ENCODE peak calls at places on chromosomes 7 and 10, in four cellular contexts. V is GM12878, I is H1, X is K562. S is an unnamed sample.

GRCh38 chr10:86256690-86257315 is 109.8 kb downstream of the GRID1 start:
- DNase-seq in V (no peak), X (no peak), I (peak; percentile 22), S (no peak)

GRCh38 chr7:142749218-142749993 is at the start of gene PRSS1:
- DNase-seq in X (no peak), V (no peak), I (peak; percentile 38), S (no peak)

GRCh38 chr7:7970620-7971307 is 2.2 kb downstream of the GLCCI1 start:
- DNase-seq in I (no peak), X (peak; percentile 45), V (no peak), S (no peak)

GRCh38 chr7:47946581-47947354 is 1.5 kb downstream of the PKD1L1 start:
- DNase-seq in I (no peak), X (no peak), V (no peak), S (no peak)

GRCh38 chr10:75431180-75432111 is at the start of gene LRMDA:
- DNase-seq in X (no peak), I (peak; percentile 61), V (no peak), S (no peak)

GRCh38 chr10:6208781-6209235 is 6.1 kb downstream of the PFKFB3 start:
- DNase-seq in I (no peak), X (no peak), V (no peak), S (no peak)

GRCh38 chr7:20778063-20778721 is 8.5 kb downstream of the SP8 start:
- DNase-seq in X (peak; percentile 36), V (no peak), I (peak; percentile 91), S (no peak)

GRCh38 chr10:84008878-84009277 is 130.4 kb upstream of the GHITM start:
- DNase-seq in V (no peak), I (peak; percentile 84), X (peak; percentile 72), S (peak; percentile 21)

GRCh38 chr10:118584181-118584954 is 11.1 kb downstream of the PRLHR start:
- DNase-seq in I (no peak), X (no peak), V (no peak), S (no peak)

GRCh38 chr7:2266911-2267310 is 24.9 kb downstream of the NUDT1 start:
- DNase-seq in X (no peak), I (no peak), V (no peak), S (no peak)

GRCh38 chr7:105210721-105211205 is 178.0 kb downstream of the SRPK2 start:
- DNase-seq in I (no peak), X (no peak), V (peak; percentile 66), S (no peak)

GRCh38 chr7:102107474-102108104 is 179.1 kb upstream of the SH2B2 start:
- DNase-seq in I (peak; percentile 41), V (no peak), X (no peak), S (no peak)

GRCh38 chr10:114605155-114605797 is 52.8 kb downstream of the ABLIM1 start:
- DNase-seq in I (no peak), X (no peak), V (no peak), S (no peak)

GRCh38 chr7:14381936-14382335 is 392.5 kb upstream of the ETV1 start:
- DNase-seq in X (no peak), I (no peak), V (no peak), S (no peak)

GRCh38 chr10:113957013-113957412 is 86.7 kb upstream of the ADRB1 start:
- DNase-seq in I (no peak), X (no peak), V (no peak), S (no peak)

GRCh38 chr10:119769886-119770285 is 44.0 kb downstream of the INPP5F start:
- DNase-seq in I (no peak), V (no peak), X (peak; percentile 20), S (no peak)

GRCh38 chr7:92830532-92831110 is 5.8 kb downstream of the CDK6 start:
- DNase-seq in I (no peak), V (no peak), X (no peak), S (no peak)

GRCh38 chr7:44065431-44066110 is at the start of gene PGAM2:
- DNase-seq in V (no peak), X (no peak), I (peak; percentile 65), S (no peak)

GRCh38 chr7:30135551-30136271 is 925 bp downstream of the MTURN start:
- DNase-seq in V (no peak), X (no peak), I (peak; percentile 72), S (no peak)

GRCh38 chr10:6678211-6678803 is 98.2 kb upstream of the PRKCQ start:
- DNase-seq in V (no peak), I (peak; percentile 80), X (peak; percentile 68), S (peak; percentile 47)

GRCh38 chr10:77045046-77045445 is 592.6 kb downstream of the KCNMA1 start:
- DNase-seq in X (no peak), V (no peak), I (no peak), S (no peak)

GRCh38 chr10:33381897-33382578 is 47.6 kb upstream of the NRP1 start:
- DNase-seq in I (no peak), X (no peak), V (no peak), S (no peak)

GRCh38 chr10:102927311-102928010 is 9.4 kb downstream of the CNNM2 start:
- DNase-seq in V (no peak), X (peak; percentile 51), I (no peak), S (no peak)

GRCh38 chr7:91082038-91082437 is 182.2 kb upstream of the FZD1 start:
- DNase-seq in I (no peak), V (no peak), X (no peak), S (no peak)

GRCh38 chr7:107694395-107694794 is 33.8 kb downstream of the SLC26A4 start:
- DNase-seq in I (no peak), V (no peak), X (no peak), S (no peak)

GRCh38 chr7:10474048-10474447 is 499.6 kb upstream of the PHF14 start:
- DNase-seq in V (no peak), X (no peak), I (no peak), S (no peak)

GRCh38 chr7:95026421-95027072 is 119.2 kb downstream of the PPP1R9A start:
- DNase-seq in I (no peak), V (no peak), X (no peak), S (no peak)
- TF ChIP-seq RAD21 in I (no peak), V (no peak), X (no peak), S (no peak)

GRCh38 chr7:36202347-36202896 is 49.4 kb downstream of the EEPD1 start:
- DNase-seq in I (no peak), V (no peak), X (no peak), S (no peak)
- TF ChIP-seq ZNF274 in I (no peak), V (no peak), X (no peak), S (no peak)

GRCh38 chr10:61760943-61761824 is 98.5 kb downstream of the CABCOCO1 start:
- DNase-seq in I (no peak), X (peak; percentile 41), V (no peak), S (no peak)
- TF ChIP-seq EGR1 in I (no peak), X (no peak), V (no peak), S (no peak)

GRCh38 chr10:44628921-44629320 is 244.0 kb upstream of the CXCL12 start:
- DNase-seq in V (no peak), I (no peak), X (peak; percentile 15), S (no peak)
- TF ChIP-seq RAD21 in V (no peak), I (no peak), X (no peak), S (no peak)

GRCh38 chr10:47354162-47354561 is 6.0 kb downstream of the RBP3 start:
- DNase-seq in I (no peak), V (no peak), X (no peak), S (no peak)
- TF ChIP-seq ZNF274 in I (no peak), V (no peak), X (no peak), S (no peak)

GRCh38 chr10:127922675-127923366 is 15.9 kb downstream of the PTPRE start:
- DNase-seq in V (no peak), I (no peak), X (no peak), S (peak; percentile 83)
- TF ChIP-seq EGR1 in V (no peak), I (no peak), X (no peak), S (no peak)

GRCh38 chr10:71553371-71553900 is 156.7 kb downstream of the CDH23 start:
- DNase-seq in X (no peak), V (no peak), I (no peak), S (no peak)
- TF ChIP-seq RAD21 in X (no peak), V (no peak), I (no peak), S (no peak)

GRCh38 chr7:96173777-96174176 is 148.1 kb downstream of the SLC25A13 start:
- DNase-seq in I (no peak), X (peak; percentile 5), V (no peak), S (no peak)
- TF ChIP-seq ZNF274 in I (no peak), X (no peak), V (no peak), S (no peak)

DNA sequence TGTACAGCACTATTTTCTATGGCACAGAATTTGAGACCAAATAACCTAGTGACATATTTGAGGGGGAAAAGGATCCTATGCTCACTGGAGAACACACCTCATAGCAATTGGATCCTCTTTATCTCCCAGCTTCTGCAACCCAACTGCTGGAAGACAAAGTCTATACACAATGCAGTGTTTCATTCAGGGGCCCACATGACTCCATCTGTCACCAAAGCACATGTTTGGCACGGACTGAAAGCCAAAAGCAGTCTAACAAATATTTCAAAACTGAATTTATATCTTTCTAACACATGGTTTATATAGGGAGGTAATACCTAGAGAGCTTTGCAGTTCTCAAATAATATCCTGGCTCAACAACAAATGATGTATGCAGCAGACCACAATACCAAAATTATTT is 39.2 kb downstream of the ADAM12 start:
- DNase-seq in I (no peak), X (no peak), V (no peak), S (no peak)
- TF ChIP-seq EGR1 in I (no peak), X (no peak), V (no peak), S (no peak)

DNA sequence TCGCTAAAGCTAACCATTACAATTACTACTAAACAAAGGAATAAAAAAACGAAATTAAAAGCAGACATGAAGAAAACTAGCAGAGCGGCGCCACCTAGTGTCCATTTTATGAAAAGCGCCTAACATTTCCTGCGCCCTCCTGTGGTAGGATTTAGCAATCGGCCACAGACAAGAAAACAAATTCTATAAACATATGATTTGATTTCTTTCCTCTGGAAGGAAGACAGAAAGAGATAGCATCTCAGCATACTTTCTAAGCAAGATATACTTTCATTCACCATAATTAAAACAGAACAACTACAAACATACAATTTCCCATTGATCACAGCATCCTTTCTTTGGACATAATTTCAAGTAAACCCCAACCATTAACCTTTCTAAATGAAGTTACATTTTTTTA is 337.7 kb upstream of the NPVF start:
- DNase-seq in I (peak; percentile 75), X (peak; percentile 72), V (no peak), S (peak; percentile 44)
- TF ChIP-seq RAD21 in I (peak; percentile 96), X (peak; percentile 99), V (peak; percentile 90), S (peak; percentile 86)